ENCODE peak calls at places on chromosomes 1 and 21, in eight cellular contexts. A is skeletal muscle cell, Q is fibroblast of pulmonary artery, W is Kasumi-1, T is EL, H is Right ventricle myocardium superior, N is NCI-H2171 treated with DMSO at 0.1 percent for 48 hours, J is cardiac muscle cell. G is an unnamed sample.

GRCh38 chr21:44686843-44687561 is 5.0 kb upstream of the KRTAP12-1 start:
- DNase-seq in A (no peak), Q (no peak), W (no peak), T (no peak), H (no peak), N (peak), J (no peak), G (peak)

GRCh38 chr1:46036894-46037596 is 95.4 kb downstream of the PIK3R3 start:
- DNase-seq in A (peak), Q (peak), W (peak), T (peak), H (peak), N (peak), J (peak), G (peak)

GRCh38 chr1:88801575-88802208 is 89.7 kb downstream of the GTF2B start:
- DNase-seq in A (peak), Q (peak), W (peak), T (peak), H (no peak), N (peak), J (peak), G (no peak)

GRCh38 chr1:110187139-110187890 is 22.8 kb upstream of the KCNC4 start:
- DNase-seq in A (no peak), Q (peak), W (no peak), T (peak), H (no peak), N (peak), J (peak), G (no peak)

GRCh38 chr1:42282867-42283583 is 52.0 kb downstream of the FOXJ3 start:
- DNase-seq in A (no peak), Q (peak), W (peak), T (peak), H (no peak), N (no peak), J (peak), G (no peak)

GRCh38 chr1:46013566-46013965 is 118.9 kb downstream of the PIK3R3 start:
- DNase-seq in A (peak), Q (no peak), W (no peak), T (no peak), H (no peak), N (no peak), J (no peak), G (no peak)

GRCh38 chr1:161440312-161440894 is 64.9 kb upstream of the FCGR2A start:
- DNase-seq in A (no peak), Q (peak), W (no peak), T (peak), H (peak), N (no peak), J (peak), G (peak)

GRCh38 chr1:115529216-115529897 is 112.4 kb upstream of the VANGL1 start:
- DNase-seq in A (no peak), Q (peak), W (no peak), T (no peak), H (no peak), N (no peak), J (no peak), G (no peak)

GRCh38 chr1:154442006-154442740 is 37.0 kb downstream of the IL6R start:
- DNase-seq in A (no peak), Q (peak), W (no peak), T (peak), H (no peak), N (no peak), J (peak), G (peak)

GRCh38 chr1:111163363-111163762 is 23.3 kb downstream of the CEPT1 start:
- DNase-seq in A (no peak), Q (no peak), W (no peak), T (no peak), H (no peak), N (peak), J (no peak), G (no peak)

GRCh38 chr1:151315565-151316235 is 11.5 kb downstream of the PI4KB start:
- DNase-seq in A (no peak), Q (no peak), W (no peak), T (no peak), H (no peak), N (no peak), J (no peak), G (no peak)

GRCh38 chr1:184792450-184792969 is 37.9 kb upstream of the EDEM3 start:
- DNase-seq in A (peak), Q (peak), W (peak), T (peak), H (peak), N (no peak), J (peak), G (peak)

GRCh38 chr1:59072017-59072947 is 224.6 kb upstream of the FGGY start:
- DNase-seq in A (no peak), Q (no peak), W (peak), T (no peak), H (no peak), N (no peak), J (peak), G (no peak)

GRCh38 chr1:197951089-197951488 is 33.9 kb downstream of the LHX9 start:
- DNase-seq in A (no peak), Q (no peak), W (no peak), T (no peak), H (no peak), N (no peak), J (no peak), G (no peak)

GRCh38 chr1:37098196-37098595 is 63.9 kb upstream of the GRIK3 start:
- DNase-seq in A (no peak), Q (no peak), W (no peak), T (no peak), H (no peak), N (peak), J (no peak), G (no peak)

GRCh38 chr1:32200226-32201010 is at the start of gene CCDC28B:
- DNase-seq in A (peak), Q (peak), W (peak), T (peak), H (peak), N (peak), J (peak), G (peak)

GRCh38 chr21:35616090-35616489 is 444.2 kb downstream of the SETD4 start:
- DNase-seq in A (no peak), Q (peak), W (peak), T (peak), H (no peak), N (no peak), J (peak), G (no peak)

GRCh38 chr1:31444725-31445448 is 31.9 kb downstream of the SERINC2 start:
- DNase-seq in A (no peak), Q (no peak), W (no peak), T (no peak), H (no peak), N (peak), J (no peak), G (no peak)

GRCh38 chr1:198734323-198735008 is 95.6 kb downstream of the PTPRC start:
- DNase-seq in A (no peak), Q (no peak), W (no peak), T (no peak), H (no peak), N (no peak), J (no peak), G (no peak)

GRCh38 chr1:203127672-203128611 is at the start of gene ADORA1:
- DNase-seq in A (no peak), Q (peak), W (no peak), T (peak), H (peak), N (peak), J (peak), G (peak)

GRCh38 chr1:234515821-234516241 is 36.9 kb upstream of the TARBP1 start:
- DNase-seq in A (no peak), Q (peak), W (no peak), T (peak), H (no peak), N (no peak), J (peak), G (no peak)

GRCh38 chr1:59443355-59443754 is 146.5 kb downstream of the FGGY start:
- DNase-seq in A (no peak), Q (no peak), W (no peak), T (peak), H (no peak), N (no peak), J (peak), G (no peak)

GRCh38 chr21:41171210-41171609 is 3.2 kb downstream of the BACE2 start:
- DNase-seq in A (no peak), Q (peak), W (no peak), T (no peak), H (peak), N (no peak), J (peak), G (peak)

GRCh38 chr1:63198921-63199530 is 123.3 kb upstream of the FOXD3 start:
- DNase-seq in A (no peak), Q (no peak), W (no peak), T (no peak), H (no peak), N (no peak), J (no peak), G (no peak)

G was measured in kidney.